ENCODE peak calls at places on chromosome 22, in ten cellular contexts. One of them, this sample, is unnamed.

GRCh38 chr22:29315286-29316195 is at the start of gene RASL10A:
- DNase-seq in neural crest cell: no peak
- DNase-seq in AML-193: no peak
- DNase-seq in Right ventricle myocardium superior: peak; percentile 23
- DNase-seq in activated naive CD4-positive, alpha-beta T cell treated with Interleukin-2 at 50 U/mL for 16 hours: no peak
- DNase-seq in stromal cell of bone marrow: no peak
- DNase-seq in NCI-H446 treated with DMSO at 0.1 percent for 48 hours: no peak
- DNase-seq in GM19239: no peak
- DNase-seq in midbrain: no peak
- DNase-seq in NCI-H69: peak; percentile 72
- DNase-seq in this sample: no peak

GRCh38 chr22:46971141-46971775 is 208.8 kb downstream of the TBC1D22A start:
- DNase-seq in neural crest cell: no peak
- DNase-seq in AML-193: no peak
- DNase-seq in Right ventricle myocardium superior: peak; percentile 70
- DNase-seq in activated naive CD4-positive, alpha-beta T cell treated with Interleukin-2 at 50 U/mL for 16 hours: no peak
- DNase-seq in stromal cell of bone marrow: no peak
- DNase-seq in NCI-H446 treated with DMSO at 0.1 percent for 48 hours: no peak
- DNase-seq in GM19239: no peak
- DNase-seq in midbrain: peak; percentile 20
- DNase-seq in NCI-H69: no peak
- DNase-seq in this sample: peak; percentile 69

GRCh38 chr22:50398698-50399648 is 55.8 kb downstream of the PPP6R2 start:
- DNase-seq in neural crest cell: no peak
- DNase-seq in AML-193: no peak
- DNase-seq in Right ventricle myocardium superior: peak; percentile 22
- DNase-seq in activated naive CD4-positive, alpha-beta T cell treated with Interleukin-2 at 50 U/mL for 16 hours: no peak
- DNase-seq in stromal cell of bone marrow: no peak
- DNase-seq in NCI-H446 treated with DMSO at 0.1 percent for 48 hours: no peak
- DNase-seq in GM19239: no peak
- DNase-seq in midbrain: no peak
- DNase-seq in NCI-H69: no peak
- DNase-seq in this sample: no peak

GRCh38 chr22:43546186-43546585 is 134.4 kb downstream of the MPPED1 start:
- DNase-seq in neural crest cell: no peak
- DNase-seq in AML-193: no peak
- DNase-seq in Right ventricle myocardium superior: no peak
- DNase-seq in activated naive CD4-positive, alpha-beta T cell treated with Interleukin-2 at 50 U/mL for 16 hours: no peak
- DNase-seq in stromal cell of bone marrow: no peak
- DNase-seq in NCI-H446 treated with DMSO at 0.1 percent for 48 hours: no peak
- DNase-seq in GM19239: no peak
- DNase-seq in midbrain: no peak
- DNase-seq in NCI-H69: no peak
- DNase-seq in this sample: no peak

GRCh38 chr22:35189559-35189958 is 67.7 kb upstream of the HMGXB4 start:
- DNase-seq in neural crest cell: no peak
- DNase-seq in AML-193: no peak
- DNase-seq in Right ventricle myocardium superior: no peak
- DNase-seq in activated naive CD4-positive, alpha-beta T cell treated with Interleukin-2 at 50 U/mL for 16 hours: no peak
- DNase-seq in stromal cell of bone marrow: no peak
- DNase-seq in NCI-H446 treated with DMSO at 0.1 percent for 48 hours: no peak
- DNase-seq in GM19239: no peak
- DNase-seq in midbrain: no peak
- DNase-seq in NCI-H69: no peak
- DNase-seq in this sample: no peak

GRCh38 chr22:49796596-49797270 is 30.9 kb downstream of the BRD1 start:
- DNase-seq in neural crest cell: no peak
- DNase-seq in AML-193: no peak
- DNase-seq in Right ventricle myocardium superior: no peak
- DNase-seq in activated naive CD4-positive, alpha-beta T cell treated with Interleukin-2 at 50 U/mL for 16 hours: no peak
- DNase-seq in stromal cell of bone marrow: no peak
- DNase-seq in NCI-H446 treated with DMSO at 0.1 percent for 48 hours: no peak
- DNase-seq in GM19239: no peak
- DNase-seq in midbrain: no peak
- DNase-seq in NCI-H69: no peak
- DNase-seq in this sample: no peak

GRCh38 chr22:23231471-23232093 is 51.3 kb downstream of the BCR start:
- DNase-seq in neural crest cell: no peak
- DNase-seq in AML-193: no peak
- DNase-seq in Right ventricle myocardium superior: no peak
- DNase-seq in activated naive CD4-positive, alpha-beta T cell treated with Interleukin-2 at 50 U/mL for 16 hours: no peak
- DNase-seq in stromal cell of bone marrow: no peak
- DNase-seq in NCI-H446 treated with DMSO at 0.1 percent for 48 hours: no peak
- DNase-seq in GM19239: no peak
- DNase-seq in midbrain: no peak
- DNase-seq in NCI-H69: no peak
- DNase-seq in this sample: no peak

GRCh38 chr22:42856865-42857704 is at the start of gene ARFGAP3:
- DNase-seq in neural crest cell: peak; percentile 92
- DNase-seq in AML-193: peak; percentile 87
- DNase-seq in Right ventricle myocardium superior: peak; percentile 96
- DNase-seq in activated naive CD4-positive, alpha-beta T cell treated with Interleukin-2 at 50 U/mL for 16 hours: peak; percentile 94
- DNase-seq in stromal cell of bone marrow: peak; percentile 79
- DNase-seq in NCI-H446 treated with DMSO at 0.1 percent for 48 hours: peak; percentile 76
- DNase-seq in GM19239: peak; percentile 96
- DNase-seq in midbrain: peak; percentile 94
- DNase-seq in NCI-H69: peak; percentile 97
- DNase-seq in this sample: peak; percentile 87

GRCh38 chr22:26671317-26672059 is 14.1 kb downstream of the MIAT start:
- DNase-seq in neural crest cell: no peak
- DNase-seq in AML-193: no peak
- DNase-seq in Right ventricle myocardium superior: peak; percentile 63
- DNase-seq in activated naive CD4-positive, alpha-beta T cell treated with Interleukin-2 at 50 U/mL for 16 hours: peak; percentile 71
- DNase-seq in stromal cell of bone marrow: no peak
- DNase-seq in NCI-H446 treated with DMSO at 0.1 percent for 48 hours: no peak
- DNase-seq in GM19239: peak; percentile 30
- DNase-seq in midbrain: no peak
- DNase-seq in NCI-H69: peak; percentile 48
- DNase-seq in this sample: no peak

GRCh38 chr22:27345681-27346080 is 455.9 kb downstream of the MN1 start:
- DNase-seq in neural crest cell: no peak
- DNase-seq in AML-193: no peak
- DNase-seq in Right ventricle myocardium superior: no peak
- DNase-seq in activated naive CD4-positive, alpha-beta T cell treated with Interleukin-2 at 50 U/mL for 16 hours: no peak
- DNase-seq in stromal cell of bone marrow: no peak
- DNase-seq in NCI-H446 treated with DMSO at 0.1 percent for 48 hours: no peak
- DNase-seq in GM19239: no peak
- DNase-seq in midbrain: no peak
- DNase-seq in NCI-H69: no peak
- DNase-seq in this sample: no peak

GRCh38 chr22:23845661-23846469 is 7.1 kb upstream of the DERL3 start:
- DNase-seq in neural crest cell: no peak
- DNase-seq in AML-193: no peak
- DNase-seq in Right ventricle myocardium superior: peak; percentile 25
- DNase-seq in activated naive CD4-positive, alpha-beta T cell treated with Interleukin-2 at 50 U/mL for 16 hours: no peak
- DNase-seq in stromal cell of bone marrow: no peak
- DNase-seq in NCI-H446 treated with DMSO at 0.1 percent for 48 hours: no peak
- DNase-seq in GM19239: no peak
- DNase-seq in midbrain: no peak
- DNase-seq in NCI-H69: no peak
- DNase-seq in this sample: no peak

GRCh38 chr22:36886016-36886415 is 25.2 kb downstream of the NCF4 start:
- DNase-seq in neural crest cell: no peak
- DNase-seq in AML-193: no peak
- DNase-seq in Right ventricle myocardium superior: no peak
- DNase-seq in activated naive CD4-positive, alpha-beta T cell treated with Interleukin-2 at 50 U/mL for 16 hours: no peak
- DNase-seq in stromal cell of bone marrow: no peak
- DNase-seq in NCI-H446 treated with DMSO at 0.1 percent for 48 hours: no peak
- DNase-seq in GM19239: no peak
- DNase-seq in midbrain: no peak
- DNase-seq in NCI-H69: no peak
- DNase-seq in this sample: no peak

GRCh38 chr22:20758688-20759087 is 15.2 kb upstream of the SERPIND1 start:
- DNase-seq in neural crest cell: no peak
- DNase-seq in AML-193: no peak
- DNase-seq in Right ventricle myocardium superior: no peak
- DNase-seq in activated naive CD4-positive, alpha-beta T cell treated with Interleukin-2 at 50 U/mL for 16 hours: no peak
- DNase-seq in stromal cell of bone marrow: no peak
- DNase-seq in NCI-H446 treated with DMSO at 0.1 percent for 48 hours: no peak
- DNase-seq in GM19239: no peak
- DNase-seq in midbrain: no peak
- DNase-seq in NCI-H69: no peak
- DNase-seq in this sample: no peak

GRCh38 chr22:36461665-36462474 is 19.6 kb downstream of the TXN2 start:
- DNase-seq in neural crest cell: no peak
- DNase-seq in AML-193: no peak
- DNase-seq in Right ventricle myocardium superior: peak; percentile 52
- DNase-seq in activated naive CD4-positive, alpha-beta T cell treated with Interleukin-2 at 50 U/mL for 16 hours: no peak
- DNase-seq in stromal cell of bone marrow: no peak
- DNase-seq in NCI-H446 treated with DMSO at 0.1 percent for 48 hours: no peak
- DNase-seq in GM19239: no peak
- DNase-seq in midbrain: no peak
- DNase-seq in NCI-H69: peak; percentile 76
- DNase-seq in this sample: no peak

GRCh38 chr22:49968831-49969661 is 8.5 kb downstream of the PIM3 start:
- DNase-seq in neural crest cell: peak; percentile 2
- DNase-seq in AML-193: no peak
- DNase-seq in Right ventricle myocardium superior: peak; percentile 43
- DNase-seq in activated naive CD4-positive, alpha-beta T cell treated with Interleukin-2 at 50 U/mL for 16 hours: peak; percentile 2
- DNase-seq in stromal cell of bone marrow: no peak
- DNase-seq in NCI-H446 treated with DMSO at 0.1 percent for 48 hours: no peak
- DNase-seq in GM19239: no peak
- DNase-seq in midbrain: no peak
- DNase-seq in NCI-H69: no peak
- DNase-seq in this sample: no peak

This sample was measured in MV-4-11.